ENCODE peak calls at places on chromosomes 5 and 9, in six cellular contexts. G is AG04449, D is MM.1S, N is HFF-Myc, J is NCI-H460, A is T47D. T is an unnamed sample.

GRCh38 chr5:177520906-177521513 is 4.2 kb upstream of the DDX41 start:
- DNase-seq in A (no peak), J (no peak), G (no peak), D (no peak), N (no peak), T (no peak)

GRCh38 chr5:132431682-132432081 is 58.9 kb downstream of the IRF1 start:
- DNase-seq in J (no peak), N (no peak), D (no peak), A (no peak), G (no peak), T (no peak)

GRCh38 chr5:151925396-151925750 is 722 bp upstream of the GLRA1 start:
- DNase-seq in A (no peak), G (no peak), J (no peak), N (no peak), D (no peak), T (peak; percentile 12)

GRCh38 chr5:168713051-168713450 is 133.9 kb upstream of the PANK3 start:
- DNase-seq in D (no peak), G (no peak), J (no peak), A (no peak), N (no peak), T (no peak)

GRCh38 chr5:91436241-91436640 is 53.1 kb upstream of the ARRDC3 start:
- DNase-seq in N (no peak), A (no peak), D (no peak), J (no peak), G (no peak), T (no peak)

GRCh38 chr9:113888361-113888760 is 12.3 kb downstream of the ZNF618 start:
- DNase-seq in D (no peak), N (no peak), A (no peak), J (no peak), G (no peak), T (no peak)

GRCh38 chr5:157106668-157107461 is 2.0 kb downstream of the HAVCR2 start:
- DNase-seq in D (no peak), N (no peak), J (no peak), G (no peak), A (no peak), T (no peak)

GRCh38 chr9:79902937-79903600 is 331.3 kb downstream of the TLE4 start:
- DNase-seq in A (no peak), J (no peak), N (no peak), D (no peak), G (no peak), T (no peak)

GRCh38 chr5:1439388-1440097 is 5.7 kb downstream of the SLC6A3 start:
- DNase-seq in A (no peak), J (no peak), N (no peak), D (no peak), G (no peak), T (no peak)